ENCODE peak calls at places on chromosomes 2 and 18, in four cellular contexts. One of them, this sample, is unnamed.

GRCh38 chr2:126668254-126668653 is 12.3 kb downstream of the GYPC start:
- DNase-seq in A673: no peak
- DNase-seq in fibroblast of pulmonary artery: peak; percentile 12
- DNase-seq in HFF-Myc: no peak
- DNase-seq in this sample: no peak

GRCh38 chr2:240350006-240350355 is 85.5 kb upstream of the GPC1 start:
- DNase-seq in A673: no peak
- DNase-seq in fibroblast of pulmonary artery: no peak
- DNase-seq in HFF-Myc: no peak
- DNase-seq in this sample: no peak

GRCh38 chr2:127676906-127677305 is 1.6 kb upstream of the LIMS2 start:
- DNase-seq in HFF-Myc: no peak
- DNase-seq in fibroblast of pulmonary artery: no peak
- DNase-seq in A673: no peak
- DNase-seq in this sample: no peak

GRCh38 chr2:16774091-16774490 is 108.5 kb upstream of the CYRIA start:
- DNase-seq in HFF-Myc: no peak
- DNase-seq in A673: no peak
- DNase-seq in fibroblast of pulmonary artery: peak; percentile 19
- DNase-seq in this sample: no peak

GRCh38 chr18:60485207-60485606 is 112.6 kb upstream of the MC4R start:
- DNase-seq in fibroblast of pulmonary artery: peak; percentile 29
- DNase-seq in A673: no peak
- DNase-seq in HFF-Myc: no peak
- DNase-seq in this sample: no peak

GRCh38 chr2:15668611-15669305 is 77.1 kb downstream of the DDX1 start:
- DNase-seq in A673: no peak
- DNase-seq in HFF-Myc: no peak
- DNase-seq in fibroblast of pulmonary artery: peak; percentile 68
- DNase-seq in this sample: no peak

GRCh38 chr2:236748385-236748784 is 178.8 kb downstream of the ACKR3 start:
- DNase-seq in A673: no peak
- DNase-seq in HFF-Myc: no peak
- DNase-seq in fibroblast of pulmonary artery: peak; percentile 23
- DNase-seq in this sample: no peak

GRCh38 chr2:9336209-9336533 is 87.2 kb downstream of the ITGB1BP1 start:
- DNase-seq in HFF-Myc: peak; percentile 46
- DNase-seq in A673: peak; percentile 16
- DNase-seq in fibroblast of pulmonary artery: peak; percentile 24
- DNase-seq in this sample: peak; percentile 17

GRCh38 chr2:162044586-162044985 is 29.4 kb downstream of the DPP4 start:
- DNase-seq in HFF-Myc: no peak
- DNase-seq in A673: no peak
- DNase-seq in fibroblast of pulmonary artery: no peak
- DNase-seq in this sample: no peak

GRCh38 chr2:182672471-182673165 is 43.4 kb upstream of the DNAJC10 start:
- DNase-seq in fibroblast of pulmonary artery: peak; percentile 89
- DNase-seq in HFF-Myc: peak; percentile 19
- DNase-seq in A673: peak; percentile 41
- DNase-seq in this sample: no peak

GRCh38 chr2:43070039-43070438 is 156.4 kb downstream of the ZFP36L2 start:
- DNase-seq in A673: no peak
- DNase-seq in HFF-Myc: no peak
- DNase-seq in fibroblast of pulmonary artery: no peak
- DNase-seq in this sample: no peak

GRCh38 chr18:12394428-12394827 is 13.3 kb upstream of the PRELID3A start:
- DNase-seq in HFF-Myc: no peak
- DNase-seq in fibroblast of pulmonary artery: peak; percentile 26
- DNase-seq in A673: peak; percentile 37
- DNase-seq in this sample: no peak
- TF ChIP-seq CTCF in HFF-Myc: peak; percentile 57
- TF ChIP-seq CTCF in fibroblast of pulmonary artery: peak; percentile 53
- TF ChIP-seq CTCF in A673: peak; percentile 59
- TF ChIP-seq CTCF in this sample: peak; percentile 29

GRCh38 chr18:1513519-1513918 is 608.8 kb downstream of the ADCYAP1 start:
- DNase-seq in fibroblast of pulmonary artery: peak; percentile 8
- DNase-seq in HFF-Myc: no peak
- DNase-seq in A673: no peak
- DNase-seq in this sample: no peak
- TF ChIP-seq CTCF in fibroblast of pulmonary artery: peak; percentile 25
- TF ChIP-seq CTCF in HFF-Myc: no peak
- TF ChIP-seq CTCF in A673: peak; percentile 29
- TF ChIP-seq CTCF in this sample: no peak

DNA sequence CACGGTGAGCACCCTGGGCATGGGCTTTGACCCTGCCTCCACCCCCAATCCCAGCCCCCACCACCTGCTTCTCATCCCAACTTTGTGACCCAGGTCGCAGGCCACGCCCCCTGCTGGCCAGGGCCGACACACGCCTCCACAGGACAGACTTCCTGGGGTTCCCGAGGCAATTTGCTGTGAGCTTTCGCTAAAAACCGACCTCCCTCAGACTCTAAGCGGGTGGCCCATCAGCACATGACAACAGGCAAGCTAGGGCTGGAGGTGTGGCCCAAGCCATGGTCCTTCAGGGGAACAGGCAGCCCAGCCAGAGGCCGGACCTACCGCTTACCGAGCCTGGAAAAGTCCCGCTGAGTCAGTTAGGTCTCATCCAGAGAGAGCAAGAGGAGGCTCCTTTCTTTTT is 31.9 kb downstream of the C1QL2 start:
- DNase-seq in HFF-Myc: no peak
- DNase-seq in A673: peak; percentile 28
- DNase-seq in fibroblast of pulmonary artery: peak; percentile 2
- DNase-seq in this sample: peak; percentile 62
- TF ChIP-seq CTCF in HFF-Myc: peak; percentile 70
- TF ChIP-seq CTCF in A673: peak; percentile 66
- TF ChIP-seq CTCF in fibroblast of pulmonary artery: peak; percentile 37
- TF ChIP-seq CTCF in this sample: peak; percentile 53

GRCh38 chr18:70577023-70577420 is 288.2 kb downstream of the SOCS6 start:
- DNase-seq in A673: peak; percentile 33
- DNase-seq in fibroblast of pulmonary artery: no peak
- DNase-seq in HFF-Myc: no peak
- DNase-seq in this sample: no peak

GRCh38 chr18:70576281-70577022 is 287.6 kb downstream of the SOCS6 start:
- DNase-seq in fibroblast of pulmonary artery: no peak
- DNase-seq in A673: peak; percentile 86
- DNase-seq in HFF-Myc: no peak
- DNase-seq in this sample: no peak

DNA sequence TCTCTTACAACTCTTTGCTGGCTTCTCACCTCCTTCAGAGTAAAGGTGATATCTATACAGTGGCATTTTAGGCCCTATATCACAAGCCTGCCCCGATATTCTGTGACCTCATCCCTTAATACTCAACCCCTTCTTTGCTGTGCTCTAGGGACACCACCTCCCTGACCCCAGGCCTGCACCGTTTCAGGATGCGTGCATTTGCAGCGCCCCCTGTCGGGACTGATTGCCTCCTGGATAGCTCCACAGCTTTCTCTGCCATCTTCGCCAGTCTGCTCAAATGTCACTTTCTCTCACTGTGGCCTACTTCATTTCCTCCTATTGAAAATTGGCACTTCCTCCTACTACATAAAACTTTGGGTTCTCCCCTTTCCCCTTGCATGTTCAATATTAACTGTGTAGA is 289.6 kb downstream of the SOCS6 start:
- DNase-seq in A673: peak; percentile 32
- DNase-seq in HFF-Myc: no peak
- DNase-seq in fibroblast of pulmonary artery: no peak
- DNase-seq in this sample: no peak
- TF ChIP-seq CTCF in A673: peak; percentile 51
- TF ChIP-seq CTCF in HFF-Myc: peak; percentile 18
- TF ChIP-seq CTCF in fibroblast of pulmonary artery: no peak
- TF ChIP-seq CTCF in this sample: no peak

DNA sequence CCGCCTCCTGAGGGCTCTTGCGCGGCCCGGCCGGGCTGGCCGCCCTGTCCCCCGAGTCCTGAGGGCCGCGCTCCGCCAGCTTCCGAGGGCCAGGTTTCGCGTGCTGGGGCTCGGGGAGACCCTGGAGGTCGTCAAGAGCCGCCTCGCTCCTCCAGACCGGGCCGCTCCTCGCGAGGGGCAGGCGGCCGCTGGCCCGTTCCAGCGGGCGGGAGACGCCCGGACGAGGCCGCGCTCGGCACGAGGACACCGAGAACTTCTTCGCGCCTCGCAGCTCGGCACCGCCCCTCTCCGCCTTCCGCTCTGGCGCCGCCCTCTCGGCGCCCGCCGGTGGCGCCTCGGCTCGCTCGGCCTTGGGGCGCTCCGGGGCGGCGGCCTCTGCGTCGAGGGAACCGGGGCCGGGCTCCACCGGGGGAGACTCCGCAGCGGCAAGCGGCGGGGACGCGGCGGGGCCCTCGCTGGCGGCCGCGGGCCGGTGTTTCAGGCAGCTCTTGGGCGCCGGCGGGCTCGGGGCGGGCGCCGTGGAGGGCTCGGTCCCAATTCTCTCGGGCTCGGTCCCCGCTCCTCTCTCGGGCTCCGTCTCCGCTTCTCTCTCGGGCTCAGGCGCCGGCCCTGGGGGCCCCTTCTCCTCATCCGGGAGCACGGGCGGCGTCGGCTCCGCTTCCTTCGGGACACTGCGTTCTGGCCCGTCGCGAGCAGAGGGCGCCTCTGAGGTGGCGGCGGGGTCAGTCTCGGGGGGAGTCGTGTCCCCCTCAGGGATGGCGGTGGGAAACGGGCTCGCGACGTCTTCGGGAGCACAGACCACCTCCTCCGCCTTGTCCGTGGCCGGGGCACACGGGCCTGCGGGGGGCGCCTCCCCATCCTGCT is 91.6 kb upstream of the MGAT4A start:
- DNase-seq in HFF-Myc: no peak
- DNase-seq in fibroblast of pulmonary artery: no peak
- DNase-seq in A673: no peak
- DNase-seq in this sample: no peak
- TF ChIP-seq CTCF in HFF-Myc: no peak
- TF ChIP-seq CTCF in fibroblast of pulmonary artery: peak; percentile 30
- TF ChIP-seq CTCF in A673: peak; percentile 31
- TF ChIP-seq CTCF in this sample: no peak

DNA sequence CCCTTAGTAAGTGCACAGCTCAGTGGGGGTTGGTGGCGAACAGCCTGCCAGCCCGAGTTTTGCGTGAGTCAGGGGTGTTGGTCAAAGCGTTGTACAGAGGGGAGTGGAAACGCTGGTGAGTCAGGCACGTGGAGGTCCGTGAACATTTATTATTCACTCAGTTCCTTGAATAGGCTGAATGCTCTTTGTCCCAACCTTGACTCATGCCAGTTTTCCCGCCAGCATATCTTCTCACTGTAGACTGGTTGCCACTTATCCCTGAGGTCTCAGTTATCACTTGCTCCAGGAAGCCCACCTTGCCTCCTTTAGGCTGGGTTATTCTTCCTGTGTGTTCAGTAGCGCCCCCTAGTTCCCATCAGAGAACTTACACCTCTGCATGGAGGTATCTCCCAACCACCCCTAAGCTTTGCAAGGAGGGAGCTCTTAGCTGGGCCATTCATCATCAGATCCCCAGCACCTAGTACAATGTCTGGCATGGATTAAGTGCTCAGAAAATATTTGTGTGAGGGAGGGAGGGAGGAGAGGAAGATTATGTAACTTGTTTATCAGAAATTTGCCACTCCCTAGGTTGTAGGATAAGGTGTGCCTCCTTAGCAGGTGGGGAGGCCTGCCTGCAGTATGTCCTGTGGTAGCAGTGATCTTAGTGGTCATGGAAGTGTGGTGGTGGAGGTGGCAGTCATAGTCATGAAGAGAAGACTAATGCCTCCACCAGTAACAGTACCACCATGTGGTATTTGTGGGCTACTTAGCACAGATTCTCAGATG is 72.1 kb downstream of the CABLES1 start:
- DNase-seq in fibroblast of pulmonary artery: no peak
- DNase-seq in A673: no peak
- DNase-seq in HFF-Myc: no peak
- DNase-seq in this sample: no peak
- TF ChIP-seq CTCF in fibroblast of pulmonary artery: peak; percentile 40
- TF ChIP-seq CTCF in A673: peak; percentile 66
- TF ChIP-seq CTCF in HFF-Myc: peak; percentile 49
- TF ChIP-seq CTCF in this sample: peak; percentile 13

DNA sequence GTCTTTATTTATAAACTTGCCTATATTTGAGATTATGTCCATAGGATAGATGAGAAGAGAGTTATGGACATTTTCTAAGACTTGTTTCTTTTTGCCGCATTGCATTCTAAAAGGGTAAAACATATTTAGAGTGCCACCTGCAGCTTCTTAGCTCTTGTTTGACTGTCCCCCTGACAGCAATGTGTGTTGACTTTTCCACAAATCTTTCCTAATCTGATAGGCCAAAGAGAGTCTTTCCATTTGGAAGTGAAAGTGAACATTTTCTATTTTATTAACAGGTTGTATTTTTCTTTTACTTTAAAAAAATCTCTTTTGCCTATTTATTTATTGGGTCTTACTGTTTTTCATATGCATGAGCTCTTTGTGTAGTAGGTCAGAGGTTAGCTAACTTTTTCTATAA is 58.4 kb downstream of the FMNL2 start:
- DNase-seq in fibroblast of pulmonary artery: no peak
- DNase-seq in HFF-Myc: no peak
- DNase-seq in A673: no peak
- DNase-seq in this sample: no peak
- TF ChIP-seq CTCF in fibroblast of pulmonary artery: no peak
- TF ChIP-seq CTCF in HFF-Myc: no peak
- TF ChIP-seq CTCF in A673: no peak
- TF ChIP-seq CTCF in this sample: no peak